ENCODE peak calls at places on chromosomes 6 and 20, in ten cellular contexts. J is right lobe of liver, Q is cardiac muscle cell, K is uterus, G is lung, F is keratinocyte, E is suprapubic skin, L is fibroblast of lung, Y is IMR-90, C is A673. H is an unnamed sample.

GRCh38 chr20:2822073-2822472 is 5.9 kb downstream of the TMEM239 start:
- DNase-seq in Q (peak), L (no peak), C (no peak), Y (peak), J (no peak), K (no peak), E (no peak), G (no peak), F (no peak), H (peak)

GRCh38 chr20:6848041-6848440 is 80.6 kb downstream of the BMP2 start:
- DNase-seq in Y (no peak), E (no peak), F (no peak), K (no peak), G (no peak), L (no peak), Q (no peak), C (no peak), J (no peak), H (no peak)

GRCh38 chr6:7818480-7819165 is 92.0 kb downstream of the TXNDC5 start:
- DNase-seq in J (no peak), C (no peak), Q (peak), L (no peak), F (no peak), K (peak), E (no peak), Y (no peak), G (no peak), H (no peak)

GRCh38 chr6:15340775-15341174 is 94.9 kb downstream of the JARID2 start:
- DNase-seq in E (no peak), J (no peak), K (no peak), G (no peak), F (no peak), L (no peak), Q (no peak), C (no peak), Y (no peak), H (no peak)

GRCh38 chr6:31822038-31822821 is 5.3 kb upstream of the HSPA1B start:
- DNase-seq in Q (peak), G (peak), Y (peak), L (peak), F (no peak), E (peak), J (peak), C (peak), K (peak), H (peak)

GRCh38 chr20:25321262-25321831 is 69.3 kb downstream of the ABHD12 start:
- DNase-seq in Q (no peak), J (no peak), G (no peak), L (no peak), F (no peak), C (no peak), Y (no peak), E (no peak), K (peak), H (no peak)

GRCh38 chr6:27111743-27112142 is 135.8 kb upstream of the PRSS16 start:
- DNase-seq in K (no peak), C (no peak), Y (no peak), E (no peak), L (no peak), G (no peak), Q (no peak), J (no peak), F (no peak), H (no peak)

GRCh38 chr20:61850926-61851900 is 214.5 kb downstream of the TAF4 start:
- DNase-seq in Y (peak), C (no peak), Q (no peak), E (no peak), J (no peak), G (no peak), L (no peak), K (no peak), F (no peak), H (no peak)

GRCh38 chr6:41728073-41728936 is 7.1 kb downstream of the TFEB start:
- DNase-seq in Q (no peak), C (no peak), J (no peak), F (no peak), Y (no peak), K (no peak), E (peak), L (no peak), G (no peak), H (no peak)

GRCh38 chr20:54773643-54774000 is 298.2 kb downstream of the DOK5 start:
- DNase-seq in Q (no peak), K (no peak), C (no peak), E (no peak), L (no peak), J (no peak), F (no peak), Y (no peak), G (no peak), H (no peak)

GRCh38 chr6:138682722-138683521 is 90.6 kb upstream of the CCDC28A start:
- DNase-seq in Q (peak), J (no peak), L (peak), Y (peak), K (no peak), E (peak), G (no peak), F (peak), C (no peak), H (no peak)

GRCh38 chr20:16864069-16864468 is 115.9 kb downstream of the OTOR start:
- DNase-seq in C (peak), J (peak), K (no peak), E (no peak), Y (peak), Q (no peak), L (no peak), F (no peak), G (no peak), H (no peak)

GRCh38 chr20:30812739-30813411 is 444.6 kb upstream of the DEFB115 start:
- DNase-seq in Q (no peak), F (no peak), J (no peak), L (no peak), G (no peak), Y (no peak), C (no peak), E (no peak), K (no peak), H (no peak)

GRCh38 chr20:57560554-57561355 is at the start of gene PCK1:
- DNase-seq in Y (peak), F (no peak), C (no peak), E (no peak), Q (peak), L (peak), K (peak), G (no peak), J (peak), H (no peak)

GRCh38 chr6:11618533-11618932 is 81.0 kb downstream of the TMEM170B start:
- DNase-seq in G (no peak), Y (peak), E (no peak), K (no peak), C (peak), J (no peak), L (no peak), Q (no peak), F (no peak), H (no peak)
- TF ChIP-seq CTCF in G (no peak), Y (peak), E (no peak), K (no peak), C (peak), J (no peak), L (peak), Q (peak), F (peak), H (no peak)

GRCh38 chr6:161637658-161638057 is 363.8 kb upstream of the AGPAT4 start:
- DNase-seq in J (peak), E (no peak), G (no peak), Y (no peak), K (no peak), C (no peak), L (no peak), Q (no peak), F (no peak), H (no peak)
- H3K27ac ChIP-seq in J (peak), E (no peak), G (no peak), Y (no peak), K (no peak), C (no peak), L (no peak), Q (no peak), F (no peak), H (no peak)

GRCh38 chr6:128316258-128316952 is 204.0 kb downstream of the PTPRK start:
- DNase-seq in K (no peak), Y (no peak), F (no peak), G (no peak), C (no peak), J (no peak), Q (no peak), L (no peak), E (no peak), H (no peak)
- TF ChIP-seq CTCF in K (no peak), Y (no peak), F (no peak), G (no peak), C (no peak), J (no peak), Q (no peak), L (no peak), E (no peak), H (no peak)

DNA sequence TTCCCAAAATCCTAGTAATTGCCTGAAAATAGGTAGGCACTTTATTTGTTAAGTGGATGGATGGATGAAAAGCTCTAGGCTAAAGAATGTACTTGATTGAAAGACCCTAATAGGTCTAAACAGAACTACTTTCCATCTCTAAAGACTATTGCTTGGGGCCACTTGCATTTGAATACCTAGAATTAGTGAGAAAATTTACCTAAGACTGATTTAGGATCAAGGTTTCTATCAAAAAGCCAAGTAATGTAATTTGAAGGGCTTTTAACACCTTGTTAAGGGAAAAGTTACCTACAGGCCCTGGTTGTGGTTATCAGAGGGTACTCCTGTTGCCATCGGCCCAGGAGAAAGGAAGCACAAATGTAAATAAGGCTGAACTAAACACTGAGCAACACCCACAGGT is 580.7 kb downstream of the LMBRD1 start:
- DNase-seq in J (no peak), L (no peak), Q (no peak), G (no peak), E (no peak), F (no peak), Y (no peak), K (no peak), C (no peak), H (no peak)
- H3K27ac ChIP-seq in J (no peak), L (no peak), Q (no peak), G (no peak), E (no peak), F (no peak), Y (no peak), K (no peak), C (no peak), H (no peak)

DNA sequence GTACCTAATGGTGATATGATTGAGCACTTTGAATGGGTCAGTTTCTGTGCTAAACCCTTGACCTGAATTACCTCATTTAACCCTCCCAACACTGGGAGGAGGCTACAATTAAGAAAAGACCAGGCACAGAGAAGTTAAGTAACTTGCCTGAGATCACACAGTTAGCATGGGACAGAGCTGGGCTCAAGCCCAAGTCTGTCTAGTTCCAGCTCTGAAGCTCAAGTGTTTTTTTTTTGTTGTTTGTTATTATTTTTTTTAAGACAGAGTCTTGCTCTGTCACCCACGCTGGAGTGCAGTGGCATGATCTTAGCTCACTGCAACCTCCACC is 4.0 kb downstream of the FAM83D start:
- DNase-seq in G (no peak), L (no peak), Q (no peak), F (no peak), J (no peak), Y (no peak), C (no peak), E (no peak), K (no peak), H (no peak)
- TF ChIP-seq CTCF in G (no peak), L (no peak), Q (no peak), F (no peak), J (no peak), Y (no peak), C (no peak), E (no peak), K (no peak), H (no peak)

GRCh38 chr6:38370653-38371311 is 268.9 kb downstream of the BTBD9 start:
- DNase-seq in E (no peak), G (no peak), J (no peak), K (peak), L (peak), Q (no peak), F (no peak), Y (no peak), C (peak), H (no peak)

GRCh38 chr6:38375341-38375740 is 264.4 kb downstream of the BTBD9 start:
- DNase-seq in Q (no peak), E (no peak), F (no peak), C (no peak), L (no peak), Y (no peak), K (no peak), J (no peak), G (no peak), H (no peak)

GRCh38 chr6:38375937-38376336 is 263.8 kb downstream of the BTBD9 start:
- DNase-seq in Y (no peak), F (no peak), E (no peak), J (no peak), C (no peak), G (no peak), Q (no peak), L (no peak), K (no peak), H (no peak)

GRCh38 chr6:38367231-38367630 is 272.5 kb downstream of the BTBD9 start:
- DNase-seq in Y (peak), E (no peak), J (no peak), K (no peak), G (no peak), Q (no peak), F (no peak), C (no peak), L (peak), H (no peak)

DNA sequence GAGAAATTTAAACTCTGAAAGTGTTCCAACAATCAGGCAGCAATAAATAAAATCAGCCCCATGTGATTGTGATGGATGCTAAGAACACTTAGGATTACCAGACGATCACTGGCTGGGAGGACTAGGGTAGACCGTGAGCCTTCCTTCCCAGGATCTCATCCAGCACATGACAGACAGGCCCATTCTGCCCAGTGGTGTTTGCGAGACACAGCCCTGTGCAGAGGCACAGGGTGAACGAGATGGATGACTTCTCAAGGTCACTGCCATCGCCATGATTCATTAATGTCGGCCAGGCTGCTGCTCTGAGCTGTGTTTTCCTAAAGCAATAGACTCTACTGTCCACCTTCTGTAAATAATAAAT is 268.4 kb downstream of the BTBD9 start:
- DNase-seq in F (no peak), L (no peak), Q (no peak), E (no peak), K (peak), G (no peak), C (no peak), Y (no peak), J (no peak), H (no peak)
- H3K27ac ChIP-seq in F (no peak), L (no peak), Q (no peak), E (no peak), K (peak), G (no peak), C (no peak), Y (no peak), J (no peak), H (no peak)

H was measured in coronary artery.